ENCODE peak calls at places on chromosomes 11 and 22, in eight cellular contexts. N is pancreas, T is heart left ventricle, V is Peyer's patch, F is colonic mucosa, M is left ventricle myocardium inferior, L is osteoblast, H is endodermal cell. W is an unnamed sample. For H3K27me3 and H3K9me3, the result is how much of the 10 kb centered on the place peaks cover.

GRCh38 chr22:20571531-20572007 is 64.2 kb downstream of the MED15 start:
- DNase-seq in F (peak), M (peak), V (peak), T (no peak), N (peak), L (peak), H (peak), W (peak)

GRCh38 chr11:72112541-72113136 is at the start of gene ANAPC15:
- DNase-seq in N (peak), T (peak), M (peak), V (peak), L (peak), H (peak), F (peak), W (peak)

GRCh38 chr11:6481924-6482275 is 599 bp downstream of the TIMM10B start:
- DNase-seq in N (no peak), F (no peak), V (no peak), L (no peak), H (peak), M (no peak), T (peak), W (no peak)

GRCh38 chr22:43315687-43316217 is 27.4 kb downstream of the SCUBE1 start:
- DNase-seq in T (no peak), H (no peak), V (no peak), N (no peak), L (no peak), F (no peak), M (no peak), W (no peak)

GRCh38 chr11:66815646-66816045 is 27.6 kb upstream of the RCE1 start:
- DNase-seq in T (no peak), V (no peak), M (no peak), L (no peak), F (no peak), N (no peak), H (no peak), W (no peak)

GRCh38 chr22:25492950-25493790 is 71.3 kb upstream of the GRK3 start:
- DNase-seq in L (no peak), F (no peak), T (no peak), N (no peak), H (no peak), M (no peak), V (no peak), W (no peak)

GRCh38 chr11:3102641-3102921 is 45.4 kb upstream of the CARS1 start:
- DNase-seq in F (no peak), L (no peak), T (no peak), V (peak), N (no peak), H (no peak), M (no peak), W (no peak)

GRCh38 chr11:110298298-110298765 is 1.9 kb upstream of the RDX start:
- DNase-seq in H (peak), L (peak), F (no peak), T (no peak), V (no peak), N (no peak), M (no peak), W (no peak)

GRCh38 chr11:33980896-33981295 is 70.6 kb upstream of the CAPRIN1 start:
- DNase-seq in F (no peak), N (no peak), T (no peak), H (no peak), L (no peak), M (no peak), V (no peak), W (no peak)

GRCh38 chr11:17921620-17922473 is 91.0 kb downstream of the SERGEF start:
- DNase-seq in H (no peak), V (no peak), F (no peak), L (peak), T (no peak), M (no peak), N (no peak), W (no peak)

GRCh38 chr22:16824718-16825687 is at the start of gene XKR3:
- DNase-seq in L (no peak), F (no peak), N (no peak), T (no peak), V (no peak), H (peak), M (no peak), W (no peak)

GRCh38 chr22:36332623-36333331 is 55.0 kb downstream of the MYH9 start:
- DNase-seq in L (peak), V (no peak), F (peak), H (peak), M (no peak), N (no peak), T (no peak), W (peak)

GRCh38 chr22:33314316-33314715 is 256.1 kb upstream of the SYN3 start:
- DNase-seq in H (no peak), T (no peak), V (no peak), F (no peak), M (no peak), N (no peak), L (peak), W (no peak)

GRCh38 chr11:57424137-57424801 is 2.7 kb downstream of the SLC43A3 start:
- DNase-seq in T (no peak), H (no peak), F (no peak), N (no peak), M (no peak), V (no peak), L (no peak), W (no peak)

GRCh38 chr11:19970944-19971343 is 189.3 kb downstream of the DBX1 start:
- DNase-seq in L (no peak), V (no peak), N (no peak), F (no peak), M (no peak), H (no peak), T (no peak), W (no peak)

GRCh38 chr22:41022470-41023298 is 69.7 kb upstream of the EP300 start:
- DNase-seq in L (peak), M (peak), F (peak), H (peak), N (peak), T (peak), V (peak), W (peak)

GRCh38 chr22:41023299-41023623 is 69.1 kb upstream of the EP300 start:
- DNase-seq in H (peak), F (no peak), V (no peak), N (no peak), L (no peak), M (no peak), T (no peak), W (no peak)

GRCh38 chr22:41021039-41021654 is 70.0 kb downstream of the RBX1 start:
- DNase-seq in L (peak), M (peak), V (peak), T (no peak), H (peak), N (peak), F (peak), W (no peak)

GRCh38 chr22:41021655-41022454 is 70.5 kb upstream of the EP300 start:
- DNase-seq in L (peak), V (peak), T (peak), M (peak), H (peak), N (peak), F (peak), W (peak)
- TF ChIP-seq CTCF in L (no peak), V (peak), T (peak), M (peak), H (peak), N (no peak), F (no peak), W (no peak)

GRCh38 chr11:134412508-134413333 is 679 bp upstream of the B3GAT1 start:
- DNase-seq in V (no peak), F (no peak), N (peak), L (peak), H (peak), M (no peak), T (no peak), W (no peak)

GRCh38 chr11:134411887-134412507 is at the start of gene B3GAT1:
- DNase-seq in H (peak), N (no peak), F (no peak), V (no peak), M (no peak), L (peak), T (no peak), W (no peak)

GRCh38 chr11:134413334-134414035 is 1.4 kb upstream of the B3GAT1 start:
- DNase-seq in M (no peak), N (no peak), H (no peak), V (no peak), T (no peak), F (no peak), L (peak), W (no peak)

GRCh38 chr11:134409552-134410429 is 2.3 kb downstream of the B3GAT1 start:
- DNase-seq in L (peak), M (no peak), T (no peak), F (no peak), V (no peak), N (no peak), H (no peak), W (no peak)

DNA sequence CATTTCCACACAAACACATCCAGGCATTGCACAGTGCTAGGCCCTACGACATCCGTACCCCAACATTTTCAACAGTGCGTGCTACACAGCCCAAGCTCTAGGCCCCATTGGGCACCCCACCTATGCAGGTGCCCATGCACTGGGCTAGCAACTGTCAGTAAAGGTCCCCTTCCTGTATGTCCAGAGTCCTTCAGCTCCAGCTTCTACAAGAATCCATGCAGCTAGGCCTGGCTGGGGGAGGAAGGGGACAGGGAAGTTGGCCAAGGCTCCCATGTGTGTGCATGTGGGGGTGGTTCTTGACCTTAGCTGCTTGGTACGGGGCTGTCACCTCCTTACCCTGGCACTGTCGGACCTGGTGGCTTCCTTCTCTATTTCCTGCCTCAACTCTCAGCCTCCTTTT is 1.3 kb downstream of the B3GAT1 start:
- DNase-seq in T (no peak), L (peak), V (no peak), F (no peak), M (no peak), H (no peak), N (no peak), W (no peak)
- H3K27me3 ChIP-seq in T (half or more), L (under half), V (under half), F (under half), M (half or more), H (under half), N (under half), W (half or more)

GRCh38 chr22:48677621-48678020 is 1150.1 kb downstream of the BRD1 start:
- DNase-seq in N (no peak), H (no peak), V (no peak), M (peak), F (no peak), L (no peak), T (peak), W (no peak)

GRCh38 chr22:48682517-48682916 is 1145.2 kb downstream of the BRD1 start:
- DNase-seq in H (no peak), V (no peak), L (no peak), M (no peak), T (no peak), N (no peak), F (no peak), W (no peak)

GRCh38 chr22:48678171-48679135 is 1149.2 kb downstream of the BRD1 start:
- DNase-seq in L (no peak), M (peak), V (no peak), N (no peak), F (no peak), H (no peak), T (peak), W (no peak)

GRCh38 chr22:48680601-48681000 is 1147.1 kb downstream of the BRD1 start:
- DNase-seq in V (no peak), F (no peak), L (no peak), T (peak), N (no peak), H (no peak), M (no peak), W (no peak)

DNA sequence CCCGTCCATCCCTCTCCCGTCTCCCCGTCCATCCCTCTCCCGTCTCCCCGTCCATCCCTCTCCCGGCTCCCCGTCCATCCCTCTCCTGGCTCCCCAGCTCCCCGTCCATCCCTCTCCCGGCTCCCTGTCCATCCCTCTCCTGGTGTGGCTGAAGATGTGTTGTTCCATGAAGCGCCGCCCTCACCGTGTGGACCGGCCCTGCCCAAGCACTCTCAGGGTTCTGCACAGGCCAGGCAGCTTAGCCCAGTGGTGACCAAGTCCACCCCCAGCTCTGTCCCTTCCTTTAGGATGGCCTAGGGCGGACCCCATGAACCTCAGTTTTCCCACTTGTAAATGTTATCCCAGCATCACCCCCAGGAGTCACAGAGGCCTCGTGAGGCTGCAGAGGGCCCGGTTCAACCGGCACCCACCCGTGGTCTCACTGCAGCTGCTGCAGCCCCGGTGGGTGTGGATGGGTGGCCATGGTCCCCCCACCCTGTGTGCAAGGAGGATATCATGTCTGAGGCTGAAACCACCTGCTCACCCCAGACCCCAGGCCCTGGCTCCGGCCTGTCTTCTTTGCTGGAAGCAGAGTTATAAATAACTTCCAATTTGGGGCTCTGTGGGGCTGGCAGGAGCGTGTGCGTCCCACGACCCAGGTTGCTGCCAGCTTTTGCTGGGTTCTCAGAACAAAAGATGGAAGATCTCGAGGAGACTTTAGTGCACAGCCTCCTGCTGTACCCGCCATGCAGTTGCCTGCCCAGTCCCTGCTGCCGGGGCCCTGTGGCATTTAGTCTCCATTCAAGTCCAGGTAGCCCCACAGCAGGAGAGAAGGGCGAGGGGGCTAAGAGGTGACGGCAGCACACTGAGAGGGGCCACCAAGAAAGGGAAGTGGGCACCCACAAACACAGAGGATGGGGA is 1147.8 kb downstream of the BRD1 start:
- DNase-seq in N (no peak), M (no peak), F (no peak), T (peak), H (no peak), V (no peak), L (no peak), W (no peak)
- H3K9me3 ChIP-seq in N (under half), M (under half), F (under half), T (under half), H (under half), V (under half), L (under half), W (under half)

GRCh38 chr11:45265963-45266692 is 20.0 kb downstream of the SYT13 start:
- DNase-seq in L (no peak), F (peak), V (no peak), N (no peak), T (no peak), M (no peak), H (no peak), W (no peak)

GRCh38 chr11:45267660-45268340 is 18.3 kb downstream of the SYT13 start:
- DNase-seq in L (no peak), T (no peak), M (no peak), V (no peak), H (no peak), N (no peak), F (no peak), W (no peak)

GRCh38 chr11:45269678-45270077 is 16.5 kb downstream of the SYT13 start:
- DNase-seq in L (no peak), M (no peak), T (no peak), F (no peak), V (no peak), N (no peak), H (no peak), W (no peak)

GRCh38 chr11:45264839-45265515 is 21.2 kb downstream of the SYT13 start:
- DNase-seq in L (peak), V (no peak), F (no peak), H (no peak), M (no peak), N (no peak), T (no peak), W (no peak)

GRCh38 chr11:45266693-45267451 is 19.3 kb downstream of the SYT13 start:
- DNase-seq in L (no peak), F (peak), H (peak), T (no peak), M (no peak), N (no peak), V (peak), W (no peak)
- TF ChIP-seq CTCF in L (peak), F (peak), H (peak), T (no peak), M (peak), N (no peak), V (peak), W (no peak)

GRCh38 chr11:117313103-117313502 is 3.0 kb downstream of the BACE1 start:
- DNase-seq in T (no peak), H (no peak), N (no peak), V (no peak), M (no peak), F (no peak), L (no peak), W (no peak)
- H3K27me3 ChIP-seq in T (under half), H (under half), N (under half), V (under half), M (under half), F (under half), L (under half), W (under half)

GRCh38 chr22:49419661-49420060 is 408.0 kb downstream of the BRD1 start:
- DNase-seq in L (no peak), F (no peak), T (no peak), V (no peak), N (no peak), H (no peak), M (no peak), W (no peak)

GRCh38 chr22:49422668-49423067 is 405.0 kb downstream of the BRD1 start:
- DNase-seq in H (no peak), L (peak), M (no peak), N (no peak), F (no peak), V (no peak), T (no peak), W (no peak)

GRCh38 chr22:49418943-49419342 is 408.7 kb downstream of the BRD1 start:
- DNase-seq in V (no peak), M (no peak), L (peak), F (no peak), H (no peak), N (no peak), T (no peak), W (no peak)

GRCh38 chr22:49418341-49418894 is 409.3 kb downstream of the BRD1 start:
- DNase-seq in L (peak), V (no peak), H (peak), T (no peak), N (no peak), F (no peak), M (no peak), W (no peak)

DNA sequence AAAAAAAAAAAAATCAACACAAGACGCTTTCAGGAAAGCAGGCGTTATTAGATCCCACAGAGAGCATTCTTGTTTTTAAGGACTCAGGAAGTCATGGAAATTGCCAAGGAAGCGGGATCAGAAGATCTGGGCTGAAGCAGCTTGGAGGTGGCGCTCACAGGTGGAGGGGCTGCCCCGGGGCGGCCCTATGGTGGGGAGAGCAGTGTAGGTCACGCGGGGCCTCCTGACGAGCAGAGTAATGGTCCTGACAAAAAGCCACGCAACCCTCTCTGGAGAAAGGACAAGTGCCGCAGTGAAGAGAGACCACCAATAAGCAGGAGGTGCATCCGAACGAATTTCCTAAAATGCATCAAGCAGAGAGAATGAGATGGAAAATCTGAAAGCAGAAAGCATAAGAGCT is 407.0 kb downstream of the BRD1 start:
- DNase-seq in M (no peak), L (no peak), F (no peak), N (no peak), T (no peak), H (no peak), V (no peak), W (no peak)
- H3K9me3 ChIP-seq in M (under half), L (under half), F (under half), N (under half), T (under half), H (under half), V (under half), W (under half)

GRCh38 chr11:63681208-63682044 is at the start of gene RTN3:
- DNase-seq in T (peak), V (peak), F (peak), M (peak), H (peak), N (peak), L (peak), W (peak)
- TF ChIP-seq CTCF in T (peak), V (peak), F (no peak), M (peak), H (no peak), N (no peak), L (no peak), W (no peak)

DNA sequence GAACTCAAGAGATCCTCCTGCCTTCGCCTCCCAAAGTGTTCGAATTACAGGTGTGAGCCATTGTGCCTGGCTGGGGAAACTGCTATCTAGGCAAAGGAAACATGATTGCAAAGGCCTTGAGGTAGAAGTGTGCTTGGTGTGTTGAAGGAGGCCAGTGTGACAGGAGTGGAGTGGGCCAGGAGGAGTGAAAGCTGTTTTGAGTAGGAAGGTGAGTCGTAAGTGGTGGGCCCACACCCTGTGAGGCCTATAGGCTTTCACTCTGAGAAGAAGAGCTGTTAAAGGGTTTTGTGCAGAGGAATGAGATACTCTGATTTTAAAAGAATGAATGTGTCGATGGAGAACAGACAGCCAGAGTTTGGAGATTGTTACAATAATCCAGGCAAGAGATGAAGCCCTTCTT is 43.4 kb downstream of the WEE1 start:
- DNase-seq in T (no peak), L (no peak), N (no peak), F (no peak), M (no peak), H (no peak), V (no peak), W (no peak)
- H3K27me3 ChIP-seq in T (under half), L (under half), N (under half), F (under half), M (under half), H (under half), V (under half), W (under half)

GRCh38 chr11:55661901-55662300 is at the start of gene OR4C6:
- DNase-seq in F (no peak), L (no peak), N (no peak), H (no peak), V (no peak), M (no peak), T (no peak), W (no peak)
- H3K9me3 ChIP-seq in F (under half), L (under half), N (under half), H (half or more), V (under half), M (under half), T (under half), W (under half)

GRCh38 chr11:126485021-126485781 is 129.7 kb downstream of the ST3GAL4 start:
- DNase-seq in L (no peak), V (no peak), T (peak), F (no peak), M (no peak), H (no peak), N (no peak), W (no peak)
- TF ChIP-seq CTCF in L (peak), V (no peak), T (no peak), F (no peak), M (no peak), H (no peak), N (no peak), W (no peak)